ENCODE peak calls at places on chromosomes 12 and 14, in six cellular contexts. M, F, C, V, J and X are unnamed samples.

GRCh38 chr14:98974113-98974512 is 297.9 kb downstream of the BCL11B start:
- DNase-seq in M (no peak), F (no peak), C (no peak), V (no peak), J (no peak), X (no peak)

GRCh38 chr14:51609987-51610283 is 41.8 kb upstream of the FRMD6 start:
- DNase-seq in M (no peak), F (no peak), C (no peak), V (no peak), J (no peak), X (no peak)

GRCh38 chr14:57038689-57039088 is 228.4 kb upstream of the OTX2 start:
- DNase-seq in M (no peak), F (no peak), C (no peak), V (no peak), J (no peak), X (no peak)

GRCh38 chr12:10634427-10634826 is 21.0 kb upstream of the MAGOHB start:
- DNase-seq in M (no peak), F (no peak), C (no peak), V (no peak), J (no peak), X (no peak)

GRCh38 chr14:41636492-41637392 is 30.1 kb downstream of the LRFN5 start:
- DNase-seq in M (no peak), F (no peak), C (no peak), V (no peak), J (no peak), X (no peak)

GRCh38 chr14:64736271-64737131 is 32.3 kb downstream of the PLEKHG3 start:
- DNase-seq in M (peak; percentile 19), F (no peak), C (no peak), V (peak; percentile 15), J (peak; percentile 53), X (no peak)

GRCh38 chr12:21697829-21698630 is 40.4 kb upstream of the LDHB start:
- DNase-seq in M (no peak), F (no peak), C (no peak), V (no peak), J (no peak), X (peak; percentile 32)

GRCh38 chr12:94534761-94535613 is 75.3 kb upstream of the CEP83 start:
- DNase-seq in M (no peak), F (peak; percentile 62), C (no peak), V (no peak), J (no peak), X (no peak)

GRCh38 chr14:51485733-51486132 is 166.0 kb upstream of the FRMD6 start:
- DNase-seq in M (no peak), F (no peak), C (no peak), V (no peak), J (no peak), X (no peak)

GRCh38 chr14:96688629-96689028 is 108.6 kb upstream of the VRK1 start:
- DNase-seq in M (no peak), F (no peak), C (no peak), V (no peak), J (no peak), X (no peak)

GRCh38 chr14:24952851-24953666 is 96.9 kb downstream of the STXBP6 start:
- DNase-seq in M (no peak), F (no peak), C (no peak), V (no peak), J (no peak), X (no peak)

GRCh38 chr12:87428701-87429277 is 600.4 kb downstream of the C12orf50 start:
- DNase-seq in M (no peak), F (no peak), C (no peak), V (no peak), J (no peak), X (no peak)

GRCh38 chr14:76546426-76547221 is 170.7 kb downstream of the ESRRB start:
- DNase-seq in M (no peak), F (no peak), C (no peak), V (no peak), J (no peak), X (peak; percentile 15)

GRCh38 chr12:24668563-24668962 is 280.3 kb downstream of the BCAT1 start:
- DNase-seq in M (no peak), F (no peak), C (no peak), V (no peak), J (no peak), X (no peak)

GRCh38 chr14:100864960-100865681 is 38.4 kb downstream of the RTL1 start:
- DNase-seq in M (peak; percentile 8), F (peak; percentile 76), C (no peak), V (no peak), J (no peak), X (no peak)

GRCh38 chr12:53232641-53233538 is 881 bp upstream of the RARG start:
- DNase-seq in M (peak; percentile 60), F (peak; percentile 94), C (peak; percentile 61), V (peak; percentile 53), J (peak; percentile 88), X (no peak)

GRCh38 chr12:69935651-69936100 is 110.6 kb downstream of the MYRFL start:
- DNase-seq in M (no peak), F (no peak), C (no peak), V (no peak), J (no peak), X (no peak)

GRCh38 chr12:39102474-39103209 is 197.3 kb upstream of the CPNE8 start:
- DNase-seq in M (no peak), F (no peak), C (no peak), V (no peak), J (no peak), X (no peak)

GRCh38 chr12:63917864-63918742 is 73.6 kb downstream of the SRGAP1 start:
- DNase-seq in M (no peak), F (no peak), C (no peak), V (no peak), J (no peak), X (no peak)

GRCh38 chr12:67424784-67425183 is 155.6 kb downstream of the CAND1 start:
- DNase-seq in M (no peak), F (no peak), C (no peak), V (no peak), J (no peak), X (no peak)

DNA sequence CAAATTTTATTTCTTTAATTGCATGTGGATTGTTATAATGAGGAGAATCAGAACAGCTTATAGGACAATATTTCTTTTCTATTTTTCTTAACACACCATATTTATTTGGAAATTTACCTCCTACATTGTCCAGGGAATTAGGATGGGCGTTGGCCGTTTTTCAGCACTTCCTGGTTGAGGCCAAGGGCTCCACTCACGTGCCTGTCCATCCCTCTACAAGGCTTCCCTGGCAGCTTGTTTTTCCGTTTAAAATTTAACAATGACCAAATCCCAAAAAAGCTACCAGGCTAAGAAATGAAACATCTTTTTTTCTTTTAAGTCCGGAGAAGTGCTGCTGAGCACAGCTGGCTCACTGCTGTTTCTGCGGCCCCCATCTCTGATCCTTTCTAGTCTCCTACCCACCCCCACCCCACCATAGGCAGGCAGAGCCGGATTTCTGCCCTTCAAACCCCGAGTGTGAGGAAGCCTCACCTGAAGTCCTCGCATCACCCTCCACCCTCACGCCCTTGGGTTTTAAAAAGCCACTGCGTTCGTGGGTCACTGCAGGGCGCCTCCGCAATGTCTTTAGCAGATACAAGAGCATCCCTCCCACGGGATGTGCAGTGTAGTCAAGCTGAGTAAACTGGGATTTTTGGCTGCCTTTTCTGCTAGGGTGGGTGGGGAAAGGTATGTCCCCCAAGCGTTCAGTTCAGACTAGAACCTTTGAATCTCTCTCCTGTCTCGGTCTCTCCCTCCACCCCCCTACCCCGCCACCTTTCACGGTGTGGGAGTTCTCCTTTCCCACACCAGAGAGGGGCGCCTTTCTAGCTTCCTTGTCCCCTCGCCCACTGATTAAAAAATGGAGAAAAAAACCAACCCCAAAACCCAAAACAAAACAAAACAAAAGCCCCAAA is 767 bp upstream of the FAR2 start:
- DNase-seq in M (peak; percentile 42), F (peak; percentile 94), C (peak; percentile 66), V (peak; percentile 27), J (peak; percentile 60), X (no peak)
- H3K4me3 ChIP-seq in M (peak overlapping the region; percentile 85), F (peak overlapping the region; percentile 65), C (peak overlapping the region; percentile 53), V (peak overlapping the region; percentile 82), J (peak overlapping the region; percentile 59), X (peak overlapping the region; percentile 54)

DNA sequence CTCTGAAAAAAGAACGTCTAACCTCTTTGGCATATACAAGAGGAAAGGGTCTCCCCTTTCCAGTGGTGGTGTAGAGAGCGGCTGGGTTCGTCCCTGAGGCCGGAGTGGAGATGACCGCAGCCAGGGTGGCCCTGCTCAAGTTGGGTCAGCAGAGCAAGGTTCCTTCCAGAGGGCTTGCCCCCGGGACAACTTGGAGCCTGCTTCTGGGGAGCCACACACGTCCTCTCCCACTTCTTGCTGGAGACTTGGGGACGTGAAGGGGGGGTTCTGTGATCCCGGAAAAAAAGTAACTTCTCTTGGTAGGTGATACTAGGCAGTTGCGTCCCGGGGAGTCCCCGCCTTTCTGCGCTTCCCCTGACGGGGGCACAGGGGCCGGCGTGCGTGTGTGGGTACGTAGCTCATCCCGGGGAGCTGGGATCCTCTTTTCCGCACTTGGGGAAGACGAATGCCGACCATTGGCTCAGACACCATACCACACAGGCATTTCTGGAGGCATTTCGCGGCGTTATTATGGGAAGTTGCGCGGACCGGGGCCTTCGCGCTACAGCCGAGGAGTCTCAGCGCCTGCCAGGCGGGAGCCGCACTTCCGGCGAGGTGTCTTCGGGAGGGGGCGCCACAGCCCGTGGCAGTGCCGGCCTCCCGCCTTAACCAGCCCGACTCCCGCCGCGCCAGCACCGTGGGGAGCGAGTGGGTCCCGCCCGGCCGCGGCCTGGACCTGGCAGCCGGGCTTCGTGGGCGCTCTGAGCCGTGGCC is 14.8 kb upstream of the PAX9 start:
- DNase-seq in M (no peak), F (no peak), C (no peak), V (no peak), J (no peak), X (no peak)
- H3K4me3 ChIP-seq in M (peak overlapping the region; percentile 60), F (peak overlapping the region; percentile 4), C (peak overlapping the region; percentile 34), V (peak overlapping the region; percentile 30), J (peak overlapping the region; percentile 37), X (no peak overlapping the region)

DNA sequence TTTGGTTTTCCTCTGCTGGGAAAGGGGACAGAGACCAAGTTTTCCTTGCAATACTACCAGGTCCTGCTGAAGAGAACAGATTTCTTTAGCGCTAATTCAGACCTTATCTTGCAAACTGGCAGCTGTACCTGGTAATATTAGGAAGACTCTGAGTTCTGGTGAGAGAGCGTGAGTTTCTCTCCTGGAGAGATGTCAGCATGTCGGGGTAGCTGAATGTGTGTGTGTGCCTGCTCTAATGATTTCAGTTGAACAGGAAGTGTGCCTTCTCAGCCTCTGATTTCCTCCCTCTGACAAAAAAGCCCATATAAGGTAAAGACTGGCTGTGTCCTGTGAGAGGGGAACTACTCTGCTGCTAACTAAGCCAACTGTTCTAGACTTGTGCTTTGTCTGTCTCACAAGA is 10.3 kb upstream of the ERP27 start:
- DNase-seq in M (no peak), F (no peak), C (peak; percentile 39), V (no peak), J (no peak), X (peak; percentile 96)
- H3K4me3 ChIP-seq in M (peak overlapping the region; percentile 2), F (no peak overlapping the region), C (no peak overlapping the region), V (no peak overlapping the region), J (no peak overlapping the region), X (peak overlapping the region; percentile 58)

DNA sequence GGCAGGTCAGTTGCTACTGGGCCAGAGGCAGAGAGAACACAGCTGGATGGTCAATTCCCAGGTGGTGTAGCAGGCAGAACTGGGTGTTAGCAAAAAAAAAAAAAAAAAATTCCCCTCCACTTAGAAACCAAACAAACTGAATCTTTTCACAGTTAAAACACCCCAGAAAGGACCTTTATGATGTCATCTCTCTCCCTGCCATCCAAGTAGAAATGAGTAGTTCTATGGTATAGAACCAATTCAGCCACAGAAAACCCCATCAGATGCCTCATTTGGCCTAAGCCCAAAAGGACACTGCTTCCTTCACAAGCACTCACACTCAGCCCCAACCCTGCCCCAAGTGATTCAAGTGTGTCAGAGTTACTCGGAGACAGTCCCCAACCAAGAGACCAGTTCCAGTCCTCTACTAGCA is 230.8 kb downstream of the DPF3 start:
- DNase-seq in M (no peak), F (no peak), C (no peak), V (no peak), J (no peak), X (no peak)
- H3K4me3 ChIP-seq in M (no peak overlapping the region), F (no peak overlapping the region), C (no peak overlapping the region), V (no peak overlapping the region), J (no peak overlapping the region), X (no peak overlapping the region)